ENCODE peak calls at places on chromosomes 7 and 10, in nine cellular contexts. One of them, this sample, is unnamed.

GRCh38 chr10:391304-391703 is 256.0 kb downstream of the ZMYND11 start:
- DNase-seq in stimulated activated naive CD8-positive, alpha-beta T cell treated with anti-CD3 and anti-CD28 coated beads, Interleukin-15, Interleukin-2, amounts not matched to agents 100 U/mL and 50 U/mL, for 24 hours: no peak
- DNase-seq in neural crest cell: no peak
- DNase-seq in Ammon's horn: no peak
- DNase-seq in left cardiac atrium: no peak
- DNase-seq in SHP77 treated with DMSO at 0.1 percent for 48 hours: peak
- DNase-seq in tibial artery: peak
- DNase-seq in substantia nigra: no peak
- DNase-seq in cardiac fibroblast: no peak
- DNase-seq in this sample: no peak

GRCh38 chr10:6034371-6034770 is 27.8 kb downstream of the IL2RA start:
- DNase-seq in tibial artery: no peak
- DNase-seq in left cardiac atrium: no peak
- DNase-seq in Ammon's horn: no peak
- DNase-seq in cardiac fibroblast: no peak
- DNase-seq in neural crest cell: no peak
- DNase-seq in stimulated activated naive CD8-positive, alpha-beta T cell treated with anti-CD3 and anti-CD28 coated beads, Interleukin-15, Interleukin-2, amounts not matched to agents 100 U/mL and 50 U/mL, for 24 hours: no peak
- DNase-seq in substantia nigra: no peak
- DNase-seq in SHP77 treated with DMSO at 0.1 percent for 48 hours: no peak
- DNase-seq in this sample: no peak

GRCh38 chr7:1368150-1368681 is 91.1 kb downstream of the MICALL2 start:
- DNase-seq in SHP77 treated with DMSO at 0.1 percent for 48 hours: no peak
- DNase-seq in stimulated activated naive CD8-positive, alpha-beta T cell treated with anti-CD3 and anti-CD28 coated beads, Interleukin-15, Interleukin-2, amounts not matched to agents 100 U/mL and 50 U/mL, for 24 hours: no peak
- DNase-seq in left cardiac atrium: no peak
- DNase-seq in neural crest cell: no peak
- DNase-seq in cardiac fibroblast: no peak
- DNase-seq in Ammon's horn: no peak
- DNase-seq in tibial artery: no peak
- DNase-seq in substantia nigra: no peak
- DNase-seq in this sample: no peak

GRCh38 chr7:139035588-139036353 is at the start of gene ZC3HAV1L:
- DNase-seq in cardiac fibroblast: peak
- DNase-seq in Ammon's horn: peak
- DNase-seq in SHP77 treated with DMSO at 0.1 percent for 48 hours: peak
- DNase-seq in tibial artery: peak
- DNase-seq in left cardiac atrium: peak
- DNase-seq in neural crest cell: no peak
- DNase-seq in substantia nigra: no peak
- DNase-seq in stimulated activated naive CD8-positive, alpha-beta T cell treated with anti-CD3 and anti-CD28 coated beads, Interleukin-15, Interleukin-2, amounts not matched to agents 100 U/mL and 50 U/mL, for 24 hours: peak
- DNase-seq in this sample: peak

GRCh38 chr10:98338896-98339295 is 70.9 kb upstream of the LOXL4 start:
- DNase-seq in neural crest cell: no peak
- DNase-seq in tibial artery: no peak
- DNase-seq in Ammon's horn: no peak
- DNase-seq in left cardiac atrium: no peak
- DNase-seq in substantia nigra: no peak
- DNase-seq in SHP77 treated with DMSO at 0.1 percent for 48 hours: no peak
- DNase-seq in stimulated activated naive CD8-positive, alpha-beta T cell treated with anti-CD3 and anti-CD28 coated beads, Interleukin-15, Interleukin-2, amounts not matched to agents 100 U/mL and 50 U/mL, for 24 hours: no peak
- DNase-seq in cardiac fibroblast: no peak
- DNase-seq in this sample: no peak

GRCh38 chr7:36400606-36401005 is 10.9 kb downstream of the ANLN start:
- DNase-seq in neural crest cell: no peak
- DNase-seq in tibial artery: no peak
- DNase-seq in Ammon's horn: no peak
- DNase-seq in SHP77 treated with DMSO at 0.1 percent for 48 hours: no peak
- DNase-seq in stimulated activated naive CD8-positive, alpha-beta T cell treated with anti-CD3 and anti-CD28 coated beads, Interleukin-15, Interleukin-2, amounts not matched to agents 100 U/mL and 50 U/mL, for 24 hours: no peak
- DNase-seq in left cardiac atrium: no peak
- DNase-seq in cardiac fibroblast: peak
- DNase-seq in substantia nigra: no peak
- DNase-seq in this sample: no peak

GRCh38 chr10:85891471-85891870 is 475.1 kb downstream of the GRID1 start:
- DNase-seq in substantia nigra: no peak
- DNase-seq in tibial artery: no peak
- DNase-seq in SHP77 treated with DMSO at 0.1 percent for 48 hours: no peak
- DNase-seq in cardiac fibroblast: no peak
- DNase-seq in stimulated activated naive CD8-positive, alpha-beta T cell treated with anti-CD3 and anti-CD28 coated beads, Interleukin-15, Interleukin-2, amounts not matched to agents 100 U/mL and 50 U/mL, for 24 hours: no peak
- DNase-seq in left cardiac atrium: no peak
- DNase-seq in Ammon's horn: no peak
- DNase-seq in neural crest cell: no peak
- DNase-seq in this sample: no peak

GRCh38 chr10:44293306-44293778 is 91.6 kb downstream of the CXCL12 start:
- DNase-seq in substantia nigra: no peak
- DNase-seq in left cardiac atrium: no peak
- DNase-seq in neural crest cell: no peak
- DNase-seq in cardiac fibroblast: no peak
- DNase-seq in Ammon's horn: no peak
- DNase-seq in stimulated activated naive CD8-positive, alpha-beta T cell treated with anti-CD3 and anti-CD28 coated beads, Interleukin-15, Interleukin-2, amounts not matched to agents 100 U/mL and 50 U/mL, for 24 hours: no peak
- DNase-seq in tibial artery: no peak
- DNase-seq in SHP77 treated with DMSO at 0.1 percent for 48 hours: no peak
- DNase-seq in this sample: no peak

GRCh38 chr7:135842446-135843175 is 94.0 kb upstream of the FAM180A start:
- DNase-seq in neural crest cell: no peak
- DNase-seq in tibial artery: no peak
- DNase-seq in stimulated activated naive CD8-positive, alpha-beta T cell treated with anti-CD3 and anti-CD28 coated beads, Interleukin-15, Interleukin-2, amounts not matched to agents 100 U/mL and 50 U/mL, for 24 hours: no peak
- DNase-seq in Ammon's horn: no peak
- DNase-seq in cardiac fibroblast: no peak
- DNase-seq in left cardiac atrium: no peak
- DNase-seq in substantia nigra: no peak
- DNase-seq in SHP77 treated with DMSO at 0.1 percent for 48 hours: no peak
- DNase-seq in this sample: no peak

GRCh38 chr7:131507592-131508331 is 48.7 kb downstream of the PODXL start:
- DNase-seq in stimulated activated naive CD8-positive, alpha-beta T cell treated with anti-CD3 and anti-CD28 coated beads, Interleukin-15, Interleukin-2, amounts not matched to agents 100 U/mL and 50 U/mL, for 24 hours: peak
- DNase-seq in cardiac fibroblast: peak
- DNase-seq in tibial artery: peak
- DNase-seq in left cardiac atrium: peak
- DNase-seq in Ammon's horn: peak
- DNase-seq in neural crest cell: peak
- DNase-seq in SHP77 treated with DMSO at 0.1 percent for 48 hours: peak
- DNase-seq in substantia nigra: peak
- DNase-seq in this sample: peak

GRCh38 chr10:25616903-25617592 is 317.0 kb upstream of the MYO3A start:
- DNase-seq in substantia nigra: no peak
- DNase-seq in cardiac fibroblast: no peak
- DNase-seq in stimulated activated naive CD8-positive, alpha-beta T cell treated with anti-CD3 and anti-CD28 coated beads, Interleukin-15, Interleukin-2, amounts not matched to agents 100 U/mL and 50 U/mL, for 24 hours: no peak
- DNase-seq in left cardiac atrium: no peak
- DNase-seq in neural crest cell: no peak
- DNase-seq in Ammon's horn: no peak
- DNase-seq in tibial artery: no peak
- DNase-seq in SHP77 treated with DMSO at 0.1 percent for 48 hours: no peak
- DNase-seq in this sample: no peak

GRCh38 chr10:43263551-43264323 is 3.1 kb downstream of the RASGEF1A start:
- DNase-seq in cardiac fibroblast: no peak
- DNase-seq in stimulated activated naive CD8-positive, alpha-beta T cell treated with anti-CD3 and anti-CD28 coated beads, Interleukin-15, Interleukin-2, amounts not matched to agents 100 U/mL and 50 U/mL, for 24 hours: no peak
- DNase-seq in tibial artery: no peak
- DNase-seq in Ammon's horn: no peak
- DNase-seq in SHP77 treated with DMSO at 0.1 percent for 48 hours: no peak
- DNase-seq in neural crest cell: no peak
- DNase-seq in left cardiac atrium: no peak
- DNase-seq in substantia nigra: no peak
- DNase-seq in this sample: no peak

GRCh38 chr10:45373003-45373782 is 823 bp upstream of the ALOX5 start:
- DNase-seq in left cardiac atrium: no peak
- DNase-seq in cardiac fibroblast: no peak
- DNase-seq in neural crest cell: no peak
- DNase-seq in substantia nigra: no peak
- DNase-seq in SHP77 treated with DMSO at 0.1 percent for 48 hours: no peak
- DNase-seq in tibial artery: no peak
- DNase-seq in stimulated activated naive CD8-positive, alpha-beta T cell treated with anti-CD3 and anti-CD28 coated beads, Interleukin-15, Interleukin-2, amounts not matched to agents 100 U/mL and 50 U/mL, for 24 hours: peak
- DNase-seq in Ammon's horn: no peak
- DNase-seq in this sample: peak

GRCh38 chr7:5484921-5485320 is 61.3 kb upstream of the TNRC18 start:
- DNase-seq in Ammon's horn: no peak
- DNase-seq in substantia nigra: no peak
- DNase-seq in SHP77 treated with DMSO at 0.1 percent for 48 hours: peak
- DNase-seq in stimulated activated naive CD8-positive, alpha-beta T cell treated with anti-CD3 and anti-CD28 coated beads, Interleukin-15, Interleukin-2, amounts not matched to agents 100 U/mL and 50 U/mL, for 24 hours: no peak
- DNase-seq in left cardiac atrium: no peak
- DNase-seq in cardiac fibroblast: no peak
- DNase-seq in tibial artery: no peak
- DNase-seq in neural crest cell: no peak
- DNase-seq in this sample: no peak

GRCh38 chr10:118868618-118869017 is 113.8 kb upstream of the CACUL1 start:
- DNase-seq in substantia nigra: no peak
- DNase-seq in cardiac fibroblast: no peak
- DNase-seq in SHP77 treated with DMSO at 0.1 percent for 48 hours: no peak
- DNase-seq in tibial artery: no peak
- DNase-seq in neural crest cell: no peak
- DNase-seq in left cardiac atrium: no peak
- DNase-seq in Ammon's horn: no peak
- DNase-seq in stimulated activated naive CD8-positive, alpha-beta T cell treated with anti-CD3 and anti-CD28 coated beads, Interleukin-15, Interleukin-2, amounts not matched to agents 100 U/mL and 50 U/mL, for 24 hours: no peak
- DNase-seq in this sample: no peak

GRCh38 chr7:24778543-24779282 is 21.4 kb upstream of the GSDME start:
- DNase-seq in neural crest cell: no peak
- DNase-seq in stimulated activated naive CD8-positive, alpha-beta T cell treated with anti-CD3 and anti-CD28 coated beads, Interleukin-15, Interleukin-2, amounts not matched to agents 100 U/mL and 50 U/mL, for 24 hours: no peak
- DNase-seq in Ammon's horn: peak
- DNase-seq in cardiac fibroblast: peak
- DNase-seq in left cardiac atrium: peak
- DNase-seq in tibial artery: peak
- DNase-seq in SHP77 treated with DMSO at 0.1 percent for 48 hours: no peak
- DNase-seq in substantia nigra: no peak
- DNase-seq in this sample: no peak

GRCh38 chr10:99329238-99329890 is at the start of gene CNNM1:
- DNase-seq in tibial artery: no peak
- DNase-seq in left cardiac atrium: peak
- DNase-seq in stimulated activated naive CD8-positive, alpha-beta T cell treated with anti-CD3 and anti-CD28 coated beads, Interleukin-15, Interleukin-2, amounts not matched to agents 100 U/mL and 50 U/mL, for 24 hours: peak
- DNase-seq in Ammon's horn: peak
- DNase-seq in SHP77 treated with DMSO at 0.1 percent for 48 hours: no peak
- DNase-seq in neural crest cell: peak
- DNase-seq in cardiac fibroblast: peak
- DNase-seq in substantia nigra: peak
- DNase-seq in this sample: peak

GRCh38 chr10:5963071-5963470 is 14.3 kb downstream of the IL15RA start:
- DNase-seq in Ammon's horn: no peak
- DNase-seq in substantia nigra: no peak
- DNase-seq in left cardiac atrium: no peak
- DNase-seq in tibial artery: no peak
- DNase-seq in neural crest cell: no peak
- DNase-seq in SHP77 treated with DMSO at 0.1 percent for 48 hours: no peak
- DNase-seq in stimulated activated naive CD8-positive, alpha-beta T cell treated with anti-CD3 and anti-CD28 coated beads, Interleukin-15, Interleukin-2, amounts not matched to agents 100 U/mL and 50 U/mL, for 24 hours: no peak
- DNase-seq in cardiac fibroblast: no peak
- DNase-seq in this sample: no peak

GRCh38 chr10:69749180-69750010 is 52.3 kb upstream of the COL13A1 start:
- DNase-seq in stimulated activated naive CD8-positive, alpha-beta T cell treated with anti-CD3 and anti-CD28 coated beads, Interleukin-15, Interleukin-2, amounts not matched to agents 100 U/mL and 50 U/mL, for 24 hours: no peak
- DNase-seq in left cardiac atrium: peak
- DNase-seq in tibial artery: no peak
- DNase-seq in Ammon's horn: no peak
- DNase-seq in substantia nigra: no peak
- DNase-seq in SHP77 treated with DMSO at 0.1 percent for 48 hours: no peak
- DNase-seq in cardiac fibroblast: no peak
- DNase-seq in neural crest cell: no peak
- DNase-seq in this sample: no peak

GRCh38 chr7:5424689-5425506 is 1.3 kb upstream of the TNRC18 start:
- DNase-seq in left cardiac atrium: peak
- DNase-seq in tibial artery: peak
- DNase-seq in Ammon's horn: no peak
- DNase-seq in cardiac fibroblast: peak
- DNase-seq in substantia nigra: peak
- DNase-seq in neural crest cell: peak
- DNase-seq in stimulated activated naive CD8-positive, alpha-beta T cell treated with anti-CD3 and anti-CD28 coated beads, Interleukin-15, Interleukin-2, amounts not matched to agents 100 U/mL and 50 U/mL, for 24 hours: peak
- DNase-seq in SHP77 treated with DMSO at 0.1 percent for 48 hours: no peak
- DNase-seq in this sample: peak